ENCODE peak calls at places on chromosomes 4 and X, in seven cellular contexts. O is heart left ventricle, Y is adrenal gland, S is Peyer's patch, V is gastrocnemius medialis, U is ovary, T is stomach. J is an unnamed sample.
A peak's percentile ranks its signal among the peaks of the same experiment; 100 is the strongest.

GRCh38 chr4:101169044-101170014 is 178.0 kb downstream of the PPP3CA start:
- DNase-seq in O (peak; percentile 40), Y (peak; percentile 74), S (peak; percentile 84), V (peak; percentile 28), U (no peak), T (peak; percentile 53), J (peak; percentile 79)

GRCh38 chr4:129344058-129344457 is 248.1 kb downstream of the C4orf33 start:
- DNase-seq in O (no peak), Y (no peak), S (peak; percentile 45), V (no peak), U (no peak), T (no peak), J (peak; percentile 38)

GRCh38 chr4:111630705-111631104 is 514.5 kb upstream of the FAM241A start:
- DNase-seq in O (no peak), Y (no peak), S (no peak), V (no peak), U (no peak), T (no peak), J (no peak)

GRCh38 chrX:46913710-46914109 is 1.5 kb downstream of the JADE3 start:
- DNase-seq in O (peak; percentile 16), Y (peak; percentile 63), S (peak; percentile 48), V (no peak), U (peak; percentile 22), T (peak; percentile 27), J (peak; percentile 15)

GRCh38 chr4:47839259-47839658 is 1.4 kb upstream of the CORIN start:
- DNase-seq in O (no peak), Y (no peak), S (no peak), V (no peak), U (no peak), T (no peak), J (peak; percentile 20)

GRCh38 chr4:187103351-187103750 is 379.7 kb upstream of the FAT1 start:
- DNase-seq in O (no peak), Y (no peak), S (no peak), V (no peak), U (no peak), T (no peak), J (no peak)

GRCh38 chrX:9644335-9644734 is 121.3 kb downstream of the GPR143 start:
- DNase-seq in O (no peak), Y (no peak), S (no peak), V (no peak), U (no peak), T (no peak), J (no peak)

GRCh38 chr4:56066493-56066892 is 117.7 kb downstream of the CEP135 start:
- DNase-seq in O (no peak), Y (no peak), S (no peak), V (no peak), U (no peak), T (no peak), J (no peak)

GRCh38 chr4:37601527-37601926 is 84.6 kb downstream of the RELL1 start:
- DNase-seq in O (no peak), Y (peak; percentile 27), S (peak; percentile 59), V (no peak), U (no peak), T (peak; percentile 68), J (no peak)

GRCh38 chrX:13798184-13798583 is 18.7 kb downstream of the GPM6B start:
- DNase-seq in O (no peak), Y (no peak), S (no peak), V (no peak), U (no peak), T (no peak), J (no peak)

GRCh38 chr4:55866290-55866907 is 13.0 kb downstream of the EXOC1 start:
- DNase-seq in O (no peak), Y (peak; percentile 17), S (no peak), V (no peak), U (no peak), T (no peak), J (peak; percentile 8)

GRCh38 chr4:7771056-7771455 is 168.6 kb downstream of the AFAP1 start:
- DNase-seq in O (no peak), Y (no peak), S (no peak), V (no peak), U (no peak), T (no peak), J (no peak)

GRCh38 chrX:68060506-68061205 is 372.6 kb downstream of the OPHN1 start:
- DNase-seq in O (no peak), Y (peak; percentile 35), S (no peak), V (no peak), U (no peak), T (no peak), J (no peak)

GRCh38 chrX:136162827-136163427 is 15.6 kb downstream of the FHL1 start:
- DNase-seq in O (peak; percentile 55), Y (no peak), S (peak; percentile 72), V (no peak), U (peak; percentile 31), T (peak; percentile 50), J (peak; percentile 36)

GRCh38 chr4:86055898-86056297 is 304.0 kb downstream of the MAPK10 start:
- DNase-seq in O (no peak), Y (no peak), S (no peak), V (no peak), U (no peak), T (no peak), J (no peak)

DNA sequence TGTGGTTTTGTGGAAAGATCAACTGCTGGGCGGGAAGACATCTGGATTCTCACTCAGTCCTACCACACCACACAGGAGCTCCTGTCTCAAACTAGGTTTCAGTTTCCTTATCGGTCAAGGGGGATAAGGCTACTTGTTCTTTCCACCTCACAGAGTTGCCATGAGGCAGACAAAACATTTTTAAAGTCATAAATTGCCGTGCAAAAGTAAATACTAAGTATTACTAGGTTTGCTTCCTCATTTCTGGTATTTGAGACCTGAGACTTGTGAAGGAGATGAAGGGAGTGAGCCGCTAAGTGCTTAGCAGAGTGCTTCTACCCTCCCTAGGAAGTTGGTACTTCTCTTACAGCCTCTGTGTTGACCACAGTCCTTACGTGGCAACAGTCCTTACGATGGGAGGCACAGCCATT is 1.5 kb downstream of the LAP3 start:
- DNase-seq in O (no peak), Y (no peak), S (no peak), V (no peak), U (no peak), T (no peak), J (peak; percentile 64)
- TF ChIP-seq POLR2A in O (no peak), Y (no peak), S (no peak), V (no peak), U (no peak), T (no peak), J (no peak)

GRCh38 chr4:99893991-99894981 is at the start of gene LAMTOR3:
- DNase-seq in O (peak; percentile 93), Y (peak; percentile 93), S (peak; percentile 97), V (peak; percentile 88), U (peak; percentile 89), T (peak; percentile 91), J (peak; percentile 95)
- TF ChIP-seq POLR2A in O (peak; percentile 36), Y (peak; percentile 58), S (peak; percentile 33), V (peak; percentile 29), U (peak; percentile 37), T (no peak), J (peak; percentile 68)

GRCh38 chrX:48475295-48475694 is 704 bp upstream of the FTSJ1 start:
- DNase-seq in O (no peak), Y (no peak), S (no peak), V (no peak), U (no peak), T (no peak), J (peak; percentile 39)

GRCh38 chrX:48476919-48477318 is 920 bp downstream of the FTSJ1 start:
- DNase-seq in O (no peak), Y (no peak), S (no peak), V (no peak), U (no peak), T (no peak), J (no peak)

GRCh38 chrX:48474581-48474980 is 1.4 kb upstream of the FTSJ1 start:
- DNase-seq in O (no peak), Y (no peak), S (no peak), V (no peak), U (no peak), T (no peak), J (no peak)

GRCh38 chrX:48474127-48474526 is 1.9 kb upstream of the FTSJ1 start:
- DNase-seq in O (no peak), Y (no peak), S (no peak), V (no peak), U (no peak), T (no peak), J (peak; percentile 28)

DNA sequence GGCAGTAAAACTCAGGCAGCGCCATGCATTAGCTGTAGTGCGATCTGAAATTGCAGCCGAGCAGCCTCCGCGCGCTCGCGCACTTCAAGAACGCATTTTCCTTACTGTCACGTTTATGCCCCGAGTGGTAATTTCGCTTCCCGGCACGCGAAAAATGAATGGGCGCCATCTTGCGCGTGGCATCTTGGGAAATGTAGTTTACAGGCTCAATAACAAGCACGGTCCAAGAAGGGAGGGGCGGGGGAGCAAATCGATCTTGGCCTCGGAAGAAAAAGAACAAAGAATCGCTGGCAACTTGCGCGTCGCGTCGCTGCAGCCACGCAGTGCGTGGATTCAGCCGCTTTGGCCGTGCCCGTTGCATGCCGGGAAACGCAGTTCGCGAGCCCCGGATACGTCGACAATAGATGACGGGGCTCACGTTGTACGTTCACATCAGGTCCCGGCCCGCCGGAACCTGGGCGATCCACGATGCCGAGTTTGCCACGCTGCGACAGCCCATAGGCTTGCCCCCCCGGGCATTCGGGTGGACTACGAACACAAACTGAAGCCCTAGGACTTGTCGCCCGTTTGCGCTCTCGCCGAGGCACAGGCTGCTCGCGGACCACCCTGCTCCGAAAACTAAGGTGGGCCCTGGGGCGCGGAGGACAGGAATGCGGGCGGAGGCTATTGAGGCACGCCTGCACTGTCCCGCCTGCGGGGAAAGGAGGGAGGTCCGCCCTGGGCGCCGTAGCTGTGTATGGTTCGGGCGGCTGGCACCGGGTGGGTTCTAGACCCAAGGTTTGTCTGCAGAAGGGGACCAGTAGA is at the start of gene FTSJ1:
- DNase-seq in O (peak; percentile 88), Y (peak; percentile 93), S (peak; percentile 95), V (peak; percentile 69), U (peak; percentile 86), T (peak; percentile 85), J (peak; percentile 86)
- TF ChIP-seq POLR2A in O (peak; percentile 35), Y (peak; percentile 67), S (no peak), V (peak; percentile 32), U (peak; percentile 35), T (no peak), J (peak; percentile 45)

GRCh38 chr4:83536649-83537352 is 893 bp downstream of the GPAT3 start:
- DNase-seq in O (no peak), Y (no peak), S (peak; percentile 52), V (peak; percentile 15), U (no peak), T (no peak), J (no peak)

GRCh38 chr4:83535520-83535944 is 376 bp upstream of the GPAT3 start:
- DNase-seq in O (peak; percentile 46), Y (peak; percentile 29), S (peak; percentile 79), V (peak; percentile 55), U (peak; percentile 80), T (peak; percentile 56), J (peak; percentile 44)

DNA sequence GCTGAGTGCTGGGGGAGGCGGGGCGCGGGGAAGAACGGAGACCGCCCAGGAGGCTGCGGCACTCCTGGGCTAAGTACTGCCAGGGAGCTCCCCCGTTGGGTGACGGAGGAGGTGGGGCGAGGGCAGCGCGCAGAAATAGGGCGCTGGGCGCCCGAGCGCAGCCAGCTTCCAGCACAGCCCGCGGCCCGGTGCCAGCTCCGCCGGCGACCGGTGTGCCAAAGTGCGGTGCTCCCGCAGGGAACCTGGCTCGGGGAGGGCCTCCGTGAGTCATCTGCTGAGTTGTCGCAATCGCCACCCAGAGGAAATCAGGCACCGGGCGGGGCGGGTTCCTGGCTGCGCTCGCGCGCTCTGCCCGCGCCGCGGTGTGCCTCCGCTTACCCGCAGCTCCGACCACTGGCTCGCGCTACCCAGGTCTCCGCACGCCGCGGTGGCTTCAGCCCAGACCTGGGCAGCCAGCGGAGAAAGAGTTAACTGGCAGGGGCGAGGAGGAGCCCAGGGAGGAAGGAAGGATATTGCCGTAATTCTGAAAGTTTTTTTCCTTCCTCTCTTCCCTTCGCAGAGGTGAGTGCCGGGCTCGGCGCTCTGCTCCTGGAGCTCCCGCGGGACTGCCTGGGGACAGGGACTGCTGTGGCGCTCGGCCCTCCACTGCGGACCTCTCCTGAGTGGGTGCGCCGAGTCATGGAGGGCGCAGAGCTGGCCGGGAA is at the start of gene GPAT3:
- DNase-seq in O (peak; percentile 82), Y (peak; percentile 65), S (peak; percentile 93), V (peak; percentile 86), U (peak; percentile 85), T (peak; percentile 87), J (peak; percentile 80)
- TF ChIP-seq POLR2A in O (peak; percentile 69), Y (no peak), S (peak; percentile 84), V (peak; percentile 88), U (peak; percentile 54), T (no peak), J (no peak)

J was measured in erythroblast.